ENCODE peak calls at places on chromosomes 12 and 14, in ten cellular contexts. One of them, this sample, is unnamed.

GRCh38 chr12:53659609-53660008 is 16.3 kb downstream of the ATP5MC2 start:
- DNase-seq in GM23248: no peak
- DNase-seq in tibial nerve: no peak
- DNase-seq in Peyer's patch: no peak
- DNase-seq in RWPE1: no peak
- DNase-seq in substantia nigra: no peak
- DNase-seq in neural progenitor cell: no peak
- DNase-seq in left ventricle myocardium inferior: no peak
- DNase-seq in aorta: no peak
- DNase-seq in sigmoid colon: no peak
- DNase-seq in this sample: no peak

GRCh38 chr12:45182511-45182910 is 33.4 kb upstream of the ANO6 start:
- DNase-seq in sigmoid colon: no peak
- DNase-seq in substantia nigra: no peak
- DNase-seq in neural progenitor cell: no peak
- DNase-seq in tibial nerve: no peak
- DNase-seq in RWPE1: no peak
- DNase-seq in GM23248: no peak
- DNase-seq in Peyer's patch: no peak
- DNase-seq in aorta: no peak
- DNase-seq in left ventricle myocardium inferior: no peak
- DNase-seq in this sample: no peak

GRCh38 chr12:52918784-52919183 is 13.9 kb upstream of the KRT8 start:
- DNase-seq in aorta: no peak
- DNase-seq in sigmoid colon: no peak
- DNase-seq in neural progenitor cell: no peak
- DNase-seq in left ventricle myocardium inferior: no peak
- DNase-seq in substantia nigra: no peak
- DNase-seq in RWPE1: no peak
- DNase-seq in Peyer's patch: no peak
- DNase-seq in tibial nerve: no peak
- DNase-seq in GM23248: no peak
- DNase-seq in this sample: no peak

GRCh38 chr14:79631276-79631675 is 580.0 kb downstream of the DIO2 start:
- DNase-seq in sigmoid colon: no peak
- DNase-seq in aorta: no peak
- DNase-seq in GM23248: no peak
- DNase-seq in tibial nerve: no peak
- DNase-seq in left ventricle myocardium inferior: no peak
- DNase-seq in Peyer's patch: no peak
- DNase-seq in substantia nigra: no peak
- DNase-seq in RWPE1: no peak
- DNase-seq in neural progenitor cell: no peak
- DNase-seq in this sample: no peak

GRCh38 chr12:6264402-6265037 is 46.0 kb upstream of the PLEKHG6 start:
- DNase-seq in GM23248: no peak
- DNase-seq in neural progenitor cell: no peak
- DNase-seq in RWPE1: no peak
- DNase-seq in Peyer's patch: no peak
- DNase-seq in sigmoid colon: no peak
- DNase-seq in tibial nerve: no peak
- DNase-seq in substantia nigra: no peak
- DNase-seq in left ventricle myocardium inferior: no peak
- DNase-seq in aorta: no peak
- DNase-seq in this sample: no peak

GRCh38 chr14:61382842-61383241 is 61.5 kb downstream of the PRKCH start:
- DNase-seq in neural progenitor cell: no peak
- DNase-seq in RWPE1: no peak
- DNase-seq in GM23248: no peak
- DNase-seq in substantia nigra: no peak
- DNase-seq in Peyer's patch: no peak
- DNase-seq in sigmoid colon: no peak
- DNase-seq in aorta: no peak
- DNase-seq in tibial nerve: no peak
- DNase-seq in left ventricle myocardium inferior: no peak
- DNase-seq in this sample: no peak

GRCh38 chr14:64278458-64278857 is 15.7 kb downstream of the ESR2 start:
- DNase-seq in aorta: no peak
- DNase-seq in RWPE1: no peak
- DNase-seq in left ventricle myocardium inferior: no peak
- DNase-seq in substantia nigra: no peak
- DNase-seq in tibial nerve: no peak
- DNase-seq in neural progenitor cell: no peak
- DNase-seq in Peyer's patch: no peak
- DNase-seq in GM23248: no peak
- DNase-seq in sigmoid colon: no peak
- DNase-seq in this sample: no peak

GRCh38 chr14:71474291-71474690 is 457.9 kb upstream of the RGS6 start:
- DNase-seq in GM23248: no peak
- DNase-seq in Peyer's patch: no peak
- DNase-seq in tibial nerve: no peak
- DNase-seq in neural progenitor cell: no peak
- DNase-seq in RWPE1: no peak
- DNase-seq in substantia nigra: no peak
- DNase-seq in left ventricle myocardium inferior: no peak
- DNase-seq in aorta: no peak
- DNase-seq in sigmoid colon: no peak
- DNase-seq in this sample: no peak

GRCh38 chr12:19898009-19898408 is 458.7 kb downstream of the AEBP2 start:
- DNase-seq in substantia nigra: no peak
- DNase-seq in neural progenitor cell: no peak
- DNase-seq in sigmoid colon: no peak
- DNase-seq in tibial nerve: no peak
- DNase-seq in Peyer's patch: no peak
- DNase-seq in RWPE1: no peak
- DNase-seq in aorta: no peak
- DNase-seq in left ventricle myocardium inferior: no peak
- DNase-seq in GM23248: no peak
- DNase-seq in this sample: no peak
- H3K27ac ChIP-seq in substantia nigra: no peak
- H3K27ac ChIP-seq in neural progenitor cell: no peak
- H3K27ac ChIP-seq in sigmoid colon: no peak
- H3K27ac ChIP-seq in tibial nerve: no peak
- H3K27ac ChIP-seq in Peyer's patch: no peak
- H3K27ac ChIP-seq in RWPE1: no peak
- H3K27ac ChIP-seq in aorta: no peak
- H3K27ac ChIP-seq in left ventricle myocardium inferior: peak
- H3K27ac ChIP-seq in GM23248: no peak
- H3K27ac ChIP-seq in this sample: no peak

DNA sequence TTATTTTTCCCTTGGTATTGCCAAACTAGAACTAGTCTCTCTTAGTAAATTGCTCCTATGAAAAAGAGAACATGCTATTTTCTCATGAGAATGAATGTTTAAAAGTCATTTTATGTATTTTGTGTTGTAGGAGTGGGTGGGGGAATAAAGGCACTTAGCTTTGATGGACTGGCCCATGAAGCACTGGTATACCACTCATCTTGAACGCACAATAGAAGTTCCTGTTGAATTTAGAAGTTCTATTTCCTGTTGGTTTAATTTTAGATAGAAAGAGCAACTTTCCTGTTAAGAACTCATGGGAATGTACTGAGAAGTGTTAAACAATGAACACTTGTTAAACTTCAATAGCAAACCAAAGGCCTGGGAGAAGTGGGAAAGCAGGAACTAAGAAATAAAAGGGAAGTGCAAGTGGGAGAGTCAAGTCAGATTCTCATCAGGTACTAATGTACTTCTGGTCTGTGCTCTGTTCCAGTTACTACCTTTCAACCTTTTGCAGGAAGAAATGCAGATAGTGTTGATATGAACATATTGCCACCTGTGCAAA is 23.1 kb downstream of the TTC6 start:
- DNase-seq in Peyer's patch: no peak
- DNase-seq in substantia nigra: no peak
- DNase-seq in RWPE1: no peak
- DNase-seq in GM23248: no peak
- DNase-seq in left ventricle myocardium inferior: no peak
- DNase-seq in neural progenitor cell: no peak
- DNase-seq in sigmoid colon: no peak
- DNase-seq in aorta: no peak
- DNase-seq in tibial nerve: no peak
- DNase-seq in this sample: no peak
- H3K27ac ChIP-seq in Peyer's patch: no peak
- H3K27ac ChIP-seq in substantia nigra: no peak
- H3K27ac ChIP-seq in RWPE1: no peak
- H3K27ac ChIP-seq in GM23248: no peak
- H3K27ac ChIP-seq in left ventricle myocardium inferior: no peak
- H3K27ac ChIP-seq in neural progenitor cell: no peak
- H3K27ac ChIP-seq in sigmoid colon: no peak
- H3K27ac ChIP-seq in aorta: no peak
- H3K27ac ChIP-seq in tibial nerve: no peak
- H3K27ac ChIP-seq in this sample: no peak

GRCh38 chr14:100498068-100498467 is 89.1 kb downstream of the BEGAIN start:
- DNase-seq in tibial nerve: no peak
- DNase-seq in Peyer's patch: no peak
- DNase-seq in sigmoid colon: no peak
- DNase-seq in substantia nigra: no peak
- DNase-seq in left ventricle myocardium inferior: no peak
- DNase-seq in RWPE1: no peak
- DNase-seq in GM23248: no peak
- DNase-seq in neural progenitor cell: no peak
- DNase-seq in aorta: no peak
- DNase-seq in this sample: no peak
- H3K27ac ChIP-seq in tibial nerve: no peak
- H3K27ac ChIP-seq in Peyer's patch: no peak
- H3K27ac ChIP-seq in sigmoid colon: no peak
- H3K27ac ChIP-seq in substantia nigra: no peak
- H3K27ac ChIP-seq in left ventricle myocardium inferior: no peak
- H3K27ac ChIP-seq in RWPE1: no peak
- H3K27ac ChIP-seq in GM23248: no peak
- H3K27ac ChIP-seq in neural progenitor cell: no peak
- H3K27ac ChIP-seq in aorta: no peak
- H3K27ac ChIP-seq in this sample: peak

GRCh38 chr14:103657466-103657865 is 28.5 kb downstream of the KLC1 start:
- DNase-seq in left ventricle myocardium inferior: peak
- DNase-seq in neural progenitor cell: no peak
- DNase-seq in GM23248: peak
- DNase-seq in Peyer's patch: no peak
- DNase-seq in sigmoid colon: peak
- DNase-seq in tibial nerve: no peak
- DNase-seq in aorta: peak
- DNase-seq in substantia nigra: no peak
- DNase-seq in RWPE1: no peak
- DNase-seq in this sample: no peak
- H3K27ac ChIP-seq in left ventricle myocardium inferior: no peak
- H3K27ac ChIP-seq in neural progenitor cell: no peak
- H3K27ac ChIP-seq in GM23248: peak
- H3K27ac ChIP-seq in Peyer's patch: no peak
- H3K27ac ChIP-seq in sigmoid colon: peak
- H3K27ac ChIP-seq in tibial nerve: no peak
- H3K27ac ChIP-seq in aorta: no peak
- H3K27ac ChIP-seq in substantia nigra: no peak
- H3K27ac ChIP-seq in RWPE1: peak
- H3K27ac ChIP-seq in this sample: no peak

This sample was measured in Panc1.